ENCODE peak calls at places on chromosomes 2 and 18, in seven cellular contexts. One of them, this sample, is unnamed.

GRCh38 chr2:216083464-216084279 is 2.0 kb downstream of the TMEM169 start:
- DNase-seq in mucosa of gallbladder: no peak
- DNase-seq in foreskin fibroblast: no peak
- DNase-seq in neuronal stem cell: peak
- DNase-seq in Ammon's horn: peak
- DNase-seq in KG1: no peak
- DNase-seq in heart right ventricle: no peak
- DNase-seq in this sample: no peak

GRCh38 chr2:182822733-182823132 is 43.7 kb downstream of the FRZB start:
- DNase-seq in mucosa of gallbladder: no peak
- DNase-seq in foreskin fibroblast: no peak
- DNase-seq in neuronal stem cell: no peak
- DNase-seq in Ammon's horn: no peak
- DNase-seq in KG1: no peak
- DNase-seq in heart right ventricle: no peak
- DNase-seq in this sample: no peak

GRCh38 chr18:51149605-51150429 is 47.7 kb downstream of the MEX3C start:
- DNase-seq in mucosa of gallbladder: no peak
- DNase-seq in foreskin fibroblast: peak
- DNase-seq in neuronal stem cell: no peak
- DNase-seq in Ammon's horn: no peak
- DNase-seq in KG1: no peak
- DNase-seq in heart right ventricle: no peak
- DNase-seq in this sample: no peak

GRCh38 chr2:161379740-161380139 is 36.4 kb upstream of the TBR1 start:
- DNase-seq in mucosa of gallbladder: no peak
- DNase-seq in foreskin fibroblast: no peak
- DNase-seq in neuronal stem cell: no peak
- DNase-seq in Ammon's horn: no peak
- DNase-seq in KG1: no peak
- DNase-seq in heart right ventricle: no peak
- DNase-seq in this sample: no peak

GRCh38 chr2:111898703-111899514 is 502 bp downstream of the MERTK start:
- DNase-seq in mucosa of gallbladder: no peak
- DNase-seq in foreskin fibroblast: no peak
- DNase-seq in neuronal stem cell: peak
- DNase-seq in Ammon's horn: peak
- DNase-seq in KG1: peak
- DNase-seq in heart right ventricle: peak
- DNase-seq in this sample: no peak

GRCh38 chr2:110794951-110795350 is 62.6 kb downstream of the ACOXL start:
- DNase-seq in mucosa of gallbladder: no peak
- DNase-seq in foreskin fibroblast: no peak
- DNase-seq in neuronal stem cell: no peak
- DNase-seq in Ammon's horn: no peak
- DNase-seq in KG1: no peak
- DNase-seq in heart right ventricle: no peak
- DNase-seq in this sample: no peak

GRCh38 chr18:11246883-11247282 is 97.5 kb upstream of the PIEZO2 start:
- DNase-seq in mucosa of gallbladder: no peak
- DNase-seq in foreskin fibroblast: no peak
- DNase-seq in neuronal stem cell: no peak
- DNase-seq in Ammon's horn: no peak
- DNase-seq in KG1: no peak
- DNase-seq in heart right ventricle: no peak
- DNase-seq in this sample: no peak

GRCh38 chr2:54952425-54952824 is 97.8 kb downstream of the RTN4 start:
- DNase-seq in mucosa of gallbladder: no peak
- DNase-seq in foreskin fibroblast: no peak
- DNase-seq in neuronal stem cell: no peak
- DNase-seq in Ammon's horn: no peak
- DNase-seq in KG1: no peak
- DNase-seq in heart right ventricle: no peak
- DNase-seq in this sample: no peak

GRCh38 chr2:207819021-207819687 is 49.4 kb upstream of the FZD5 start:
- DNase-seq in mucosa of gallbladder: no peak
- DNase-seq in foreskin fibroblast: no peak
- DNase-seq in neuronal stem cell: no peak
- DNase-seq in Ammon's horn: no peak
- DNase-seq in KG1: no peak
- DNase-seq in heart right ventricle: no peak
- DNase-seq in this sample: no peak

GRCh38 chr2:51673628-51674027 is 641.7 kb upstream of the NRXN1 start:
- DNase-seq in mucosa of gallbladder: no peak
- DNase-seq in foreskin fibroblast: no peak
- DNase-seq in neuronal stem cell: peak
- DNase-seq in Ammon's horn: no peak
- DNase-seq in KG1: no peak
- DNase-seq in heart right ventricle: no peak
- DNase-seq in this sample: no peak

GRCh38 chr18:37408676-37409305 is 156.8 kb downstream of the CELF4 start:
- DNase-seq in mucosa of gallbladder: no peak
- DNase-seq in foreskin fibroblast: no peak
- DNase-seq in neuronal stem cell: no peak
- DNase-seq in Ammon's horn: no peak
- DNase-seq in KG1: no peak
- DNase-seq in heart right ventricle: no peak
- DNase-seq in this sample: no peak

GRCh38 chr2:204024503-204024902 is 87.9 kb downstream of the ICOS start:
- DNase-seq in mucosa of gallbladder: no peak
- DNase-seq in foreskin fibroblast: peak
- DNase-seq in neuronal stem cell: peak
- DNase-seq in Ammon's horn: peak
- DNase-seq in KG1: no peak
- DNase-seq in heart right ventricle: no peak
- DNase-seq in this sample: no peak

GRCh38 chr2:230762317-230762896 is 49.8 kb downstream of the CAB39 start:
- DNase-seq in mucosa of gallbladder: no peak
- DNase-seq in foreskin fibroblast: no peak
- DNase-seq in neuronal stem cell: peak
- DNase-seq in Ammon's horn: no peak
- DNase-seq in KG1: no peak
- DNase-seq in heart right ventricle: no peak
- DNase-seq in this sample: no peak

GRCh38 chr2:237062585-237062984 is 23.1 kb upstream of the COPS8 start:
- DNase-seq in mucosa of gallbladder: no peak
- DNase-seq in foreskin fibroblast: no peak
- DNase-seq in neuronal stem cell: no peak
- DNase-seq in Ammon's horn: no peak
- DNase-seq in KG1: no peak
- DNase-seq in heart right ventricle: no peak
- DNase-seq in this sample: no peak

GRCh38 chr18:644395-645004 is 13.0 kb upstream of the TYMS start:
- DNase-seq in mucosa of gallbladder: no peak
- DNase-seq in foreskin fibroblast: no peak
- DNase-seq in neuronal stem cell: no peak
- DNase-seq in Ammon's horn: peak
- DNase-seq in KG1: no peak
- DNase-seq in heart right ventricle: no peak
- DNase-seq in this sample: no peak

GRCh38 chr18:24492445-24492844 is 32.0 kb downstream of the HRH4 start:
- DNase-seq in mucosa of gallbladder: no peak
- DNase-seq in foreskin fibroblast: no peak
- DNase-seq in neuronal stem cell: no peak
- DNase-seq in Ammon's horn: no peak
- DNase-seq in KG1: no peak
- DNase-seq in heart right ventricle: no peak
- DNase-seq in this sample: no peak

GRCh38 chr2:174335605-174336402 is 1.1 kb downstream of the SP9 start:
- DNase-seq in mucosa of gallbladder: no peak
- DNase-seq in foreskin fibroblast: no peak
- DNase-seq in neuronal stem cell: peak
- DNase-seq in Ammon's horn: no peak
- DNase-seq in KG1: no peak
- DNase-seq in heart right ventricle: no peak
- DNase-seq in this sample: no peak

GRCh38 chr2:106798826-106799552 is 87.0 kb downstream of the ST6GAL2 start:
- DNase-seq in mucosa of gallbladder: no peak
- DNase-seq in foreskin fibroblast: no peak
- DNase-seq in neuronal stem cell: no peak
- DNase-seq in Ammon's horn: no peak
- DNase-seq in KG1: no peak
- DNase-seq in heart right ventricle: no peak
- DNase-seq in this sample: no peak

GRCh38 chr2:168181825-168182224 is 65.6 kb downstream of the STK39 start:
- DNase-seq in mucosa of gallbladder: no peak
- DNase-seq in foreskin fibroblast: no peak
- DNase-seq in neuronal stem cell: no peak
- DNase-seq in Ammon's horn: no peak
- DNase-seq in KG1: no peak
- DNase-seq in heart right ventricle: no peak
- DNase-seq in this sample: no peak

GRCh38 chr2:73516033-73516432 is 126.2 kb downstream of the NAT8 start:
- DNase-seq in mucosa of gallbladder: no peak
- DNase-seq in foreskin fibroblast: no peak
- DNase-seq in neuronal stem cell: no peak
- DNase-seq in Ammon's horn: no peak
- DNase-seq in KG1: no peak
- DNase-seq in heart right ventricle: no peak
- DNase-seq in this sample: no peak

GRCh38 chr2:210195066-210195852 is 24.1 kb upstream of the KANSL1L start:
- DNase-seq in mucosa of gallbladder: no peak
- DNase-seq in foreskin fibroblast: peak
- DNase-seq in neuronal stem cell: no peak
- DNase-seq in Ammon's horn: peak
- DNase-seq in KG1: peak
- DNase-seq in heart right ventricle: no peak
- DNase-seq in this sample: no peak

GRCh38 chr2:173271825-173272224 is 82.8 kb upstream of the CDCA7 start:
- DNase-seq in mucosa of gallbladder: no peak
- DNase-seq in foreskin fibroblast: peak
- DNase-seq in neuronal stem cell: no peak
- DNase-seq in Ammon's horn: no peak
- DNase-seq in KG1: no peak
- DNase-seq in heart right ventricle: no peak
- DNase-seq in this sample: no peak

GRCh38 chr2:221104391-221104811 is 467.7 kb downstream of the EPHA4 start:
- DNase-seq in mucosa of gallbladder: no peak
- DNase-seq in foreskin fibroblast: no peak
- DNase-seq in neuronal stem cell: no peak
- DNase-seq in Ammon's horn: peak
- DNase-seq in KG1: no peak
- DNase-seq in heart right ventricle: peak
- DNase-seq in this sample: no peak

GRCh38 chr2:121855456-121855985 is 100.1 kb downstream of the TSN start:
- DNase-seq in mucosa of gallbladder: no peak
- DNase-seq in foreskin fibroblast: no peak
- DNase-seq in neuronal stem cell: no peak
- DNase-seq in Ammon's horn: no peak
- DNase-seq in KG1: no peak
- DNase-seq in heart right ventricle: no peak
- DNase-seq in this sample: no peak

GRCh38 chr18:74826560-74826959 is 228.9 kb downstream of the ZNF407 start:
- DNase-seq in mucosa of gallbladder: no peak
- DNase-seq in foreskin fibroblast: no peak
- DNase-seq in neuronal stem cell: no peak
- DNase-seq in Ammon's horn: no peak
- DNase-seq in KG1: no peak
- DNase-seq in heart right ventricle: no peak
- DNase-seq in this sample: no peak

GRCh38 chr2:74281141-74281540 is 62.1 kb downstream of the SLC4A5 start:
- DNase-seq in mucosa of gallbladder: no peak
- DNase-seq in foreskin fibroblast: no peak
- DNase-seq in neuronal stem cell: no peak
- DNase-seq in Ammon's horn: no peak
- DNase-seq in KG1: no peak
- DNase-seq in heart right ventricle: no peak
- DNase-seq in this sample: no peak

GRCh38 chr2:148508878-148509702 is 135.5 kb upstream of the EPC2 start:
- DNase-seq in mucosa of gallbladder: peak
- DNase-seq in foreskin fibroblast: peak
- DNase-seq in neuronal stem cell: peak
- DNase-seq in Ammon's horn: peak
- DNase-seq in KG1: peak
- DNase-seq in heart right ventricle: peak
- DNase-seq in this sample: peak

GRCh38 chr18:10095356-10095755 is 181.5 kb downstream of the VAPA start:
- DNase-seq in mucosa of gallbladder: no peak
- DNase-seq in foreskin fibroblast: no peak
- DNase-seq in neuronal stem cell: no peak
- DNase-seq in Ammon's horn: no peak
- DNase-seq in KG1: no peak
- DNase-seq in heart right ventricle: no peak
- DNase-seq in this sample: no peak

GRCh38 chr2:184004945-184005672 is 593.2 kb upstream of the ZNF804A start:
- DNase-seq in mucosa of gallbladder: no peak
- DNase-seq in foreskin fibroblast: no peak
- DNase-seq in neuronal stem cell: no peak
- DNase-seq in Ammon's horn: peak
- DNase-seq in KG1: no peak
- DNase-seq in heart right ventricle: no peak
- DNase-seq in this sample: no peak

GRCh38 chr2:118112771-118113334 is 24.6 kb downstream of the INSIG2 start:
- DNase-seq in mucosa of gallbladder: no peak
- DNase-seq in foreskin fibroblast: peak
- DNase-seq in neuronal stem cell: no peak
- DNase-seq in Ammon's horn: no peak
- DNase-seq in KG1: no peak
- DNase-seq in heart right ventricle: no peak
- DNase-seq in this sample: no peak

GRCh38 chr2:228840113-228840742 is 430.9 kb downstream of the PID1 start:
- DNase-seq in mucosa of gallbladder: no peak
- DNase-seq in foreskin fibroblast: no peak
- DNase-seq in neuronal stem cell: no peak
- DNase-seq in Ammon's horn: no peak
- DNase-seq in KG1: no peak
- DNase-seq in heart right ventricle: no peak
- DNase-seq in this sample: no peak

GRCh38 chr2:236733156-236733555 is 163.5 kb downstream of the ACKR3 start:
- DNase-seq in mucosa of gallbladder: no peak
- DNase-seq in foreskin fibroblast: no peak
- DNase-seq in neuronal stem cell: no peak
- DNase-seq in Ammon's horn: no peak
- DNase-seq in KG1: no peak
- DNase-seq in heart right ventricle: no peak
- DNase-seq in this sample: no peak

GRCh38 chr2:19900536-19901200 is 1.1 kb downstream of the TTC32 start:
- DNase-seq in mucosa of gallbladder: no peak
- DNase-seq in foreskin fibroblast: no peak
- DNase-seq in neuronal stem cell: no peak
- DNase-seq in Ammon's horn: peak
- DNase-seq in KG1: no peak
- DNase-seq in heart right ventricle: no peak
- DNase-seq in this sample: no peak

GRCh38 chr2:64021578-64021977 is 2.4 kb upstream of the VPS54 start:
- DNase-seq in mucosa of gallbladder: no peak
- DNase-seq in foreskin fibroblast: no peak
- DNase-seq in neuronal stem cell: no peak
- DNase-seq in Ammon's horn: no peak
- DNase-seq in KG1: no peak
- DNase-seq in heart right ventricle: no peak
- DNase-seq in this sample: no peak

GRCh38 chr2:232315049-232315922 is 63.3 kb upstream of the ALPP start:
- DNase-seq in mucosa of gallbladder: peak
- DNase-seq in foreskin fibroblast: peak
- DNase-seq in neuronal stem cell: no peak
- DNase-seq in Ammon's horn: peak
- DNase-seq in KG1: peak
- DNase-seq in heart right ventricle: no peak
- DNase-seq in this sample: peak

GRCh38 chr18:60044290-60045006 is 144.7 kb downstream of the PMAIP1 start:
- DNase-seq in mucosa of gallbladder: no peak
- DNase-seq in foreskin fibroblast: peak
- DNase-seq in neuronal stem cell: no peak
- DNase-seq in Ammon's horn: no peak
- DNase-seq in KG1: no peak
- DNase-seq in heart right ventricle: no peak
- DNase-seq in this sample: no peak

GRCh38 chr2:166410828-166411472 is 35.2 kb upstream of the SCN9A start:
- DNase-seq in mucosa of gallbladder: no peak
- DNase-seq in foreskin fibroblast: peak
- DNase-seq in neuronal stem cell: no peak
- DNase-seq in Ammon's horn: no peak
- DNase-seq in KG1: no peak
- DNase-seq in heart right ventricle: no peak
- DNase-seq in this sample: no peak

GRCh38 chr2:161990036-161990435 is 84.0 kb downstream of the DPP4 start:
- DNase-seq in mucosa of gallbladder: no peak
- DNase-seq in foreskin fibroblast: no peak
- DNase-seq in neuronal stem cell: no peak
- DNase-seq in Ammon's horn: no peak
- DNase-seq in KG1: no peak
- DNase-seq in heart right ventricle: no peak
- DNase-seq in this sample: no peak